ENCODE peak calls at places on chromosomes 1 and 21, in four cellular contexts. One of them, this sample, is unnamed.

GRCh38 chr1:228697209-228698016 is 37.9 kb upstream of the RHOU start:
- DNase-seq in stimulated activated CD8-positive, alpha-beta memory T cell treated with anti-CD3 and anti-CD28 coated beads, Interleukin-7, amount 100 ng/mL, for 1 hour: no peak
- DNase-seq in mesendoderm: no peak
- DNase-seq in LoVo: no peak
- DNase-seq in this sample: peak

GRCh38 chr1:168470821-168471473 is 72.8 kb downstream of the XCL2 start:
- DNase-seq in LoVo: peak
- DNase-seq in stimulated activated CD8-positive, alpha-beta memory T cell treated with anti-CD3 and anti-CD28 coated beads, Interleukin-7, amount 100 ng/mL, for 1 hour: no peak
- DNase-seq in mesendoderm: peak
- DNase-seq in this sample: peak

GRCh38 chr1:3369437-3370076 is 84.9 kb upstream of the ARHGEF16 start:
- DNase-seq in stimulated activated CD8-positive, alpha-beta memory T cell treated with anti-CD3 and anti-CD28 coated beads, Interleukin-7, amount 100 ng/mL, for 1 hour: no peak
- DNase-seq in LoVo: no peak
- DNase-seq in mesendoderm: no peak
- DNase-seq in this sample: peak

GRCh38 chr1:116433283-116434257 is 60.5 kb downstream of the ATP1A1 start:
- DNase-seq in stimulated activated CD8-positive, alpha-beta memory T cell treated with anti-CD3 and anti-CD28 coated beads, Interleukin-7, amount 100 ng/mL, for 1 hour: no peak
- DNase-seq in LoVo: no peak
- DNase-seq in mesendoderm: no peak
- DNase-seq in this sample: no peak

GRCh38 chr1:16013220-16013907 is 4.5 kb downstream of the HSPB7 start:
- DNase-seq in LoVo: no peak
- DNase-seq in stimulated activated CD8-positive, alpha-beta memory T cell treated with anti-CD3 and anti-CD28 coated beads, Interleukin-7, amount 100 ng/mL, for 1 hour: peak
- DNase-seq in mesendoderm: peak
- DNase-seq in this sample: no peak

GRCh38 chr1:56578664-56578962 is 750 bp downstream of the PLPP3 start:
- DNase-seq in stimulated activated CD8-positive, alpha-beta memory T cell treated with anti-CD3 and anti-CD28 coated beads, Interleukin-7, amount 100 ng/mL, for 1 hour: no peak
- DNase-seq in LoVo: peak
- DNase-seq in mesendoderm: no peak
- DNase-seq in this sample: no peak

GRCh38 chr1:24693827-24694379 is 50.8 kb downstream of the SRRM1 start:
- DNase-seq in LoVo: no peak
- DNase-seq in stimulated activated CD8-positive, alpha-beta memory T cell treated with anti-CD3 and anti-CD28 coated beads, Interleukin-7, amount 100 ng/mL, for 1 hour: no peak
- DNase-seq in mesendoderm: no peak
- DNase-seq in this sample: no peak

GRCh38 chr21:43731891-43732711 is 13.2 kb downstream of the PDXK start:
- DNase-seq in LoVo: no peak
- DNase-seq in stimulated activated CD8-positive, alpha-beta memory T cell treated with anti-CD3 and anti-CD28 coated beads, Interleukin-7, amount 100 ng/mL, for 1 hour: no peak
- DNase-seq in mesendoderm: no peak
- DNase-seq in this sample: peak

GRCh38 chr1:85623061-85623471 is 42.5 kb downstream of the CCN1 start:
- DNase-seq in mesendoderm: no peak
- DNase-seq in LoVo: peak
- DNase-seq in stimulated activated CD8-positive, alpha-beta memory T cell treated with anti-CD3 and anti-CD28 coated beads, Interleukin-7, amount 100 ng/mL, for 1 hour: no peak
- DNase-seq in this sample: no peak

GRCh38 chr1:153525088-153525713 is 10.6 kb downstream of the S100A6 start:
- DNase-seq in stimulated activated CD8-positive, alpha-beta memory T cell treated with anti-CD3 and anti-CD28 coated beads, Interleukin-7, amount 100 ng/mL, for 1 hour: no peak
- DNase-seq in LoVo: no peak
- DNase-seq in mesendoderm: no peak
- DNase-seq in this sample: no peak

GRCh38 chr1:31346882-31347281 is 26.0 kb downstream of the FABP3 start:
- DNase-seq in LoVo: no peak
- DNase-seq in stimulated activated CD8-positive, alpha-beta memory T cell treated with anti-CD3 and anti-CD28 coated beads, Interleukin-7, amount 100 ng/mL, for 1 hour: no peak
- DNase-seq in mesendoderm: no peak
- DNase-seq in this sample: no peak

GRCh38 chr21:42864286-42864685 is 15.1 kb downstream of the WDR4 start:
- DNase-seq in mesendoderm: no peak
- DNase-seq in LoVo: no peak
- DNase-seq in stimulated activated CD8-positive, alpha-beta memory T cell treated with anti-CD3 and anti-CD28 coated beads, Interleukin-7, amount 100 ng/mL, for 1 hour: no peak
- DNase-seq in this sample: no peak

GRCh38 chr21:44370027-44370735 is 16.8 kb downstream of the TRPM2 start:
- DNase-seq in mesendoderm: no peak
- DNase-seq in LoVo: peak
- DNase-seq in stimulated activated CD8-positive, alpha-beta memory T cell treated with anti-CD3 and anti-CD28 coated beads, Interleukin-7, amount 100 ng/mL, for 1 hour: no peak
- DNase-seq in this sample: peak

GRCh38 chr1:176243746-176244145 is 36.7 kb upstream of the COP1 start:
- DNase-seq in stimulated activated CD8-positive, alpha-beta memory T cell treated with anti-CD3 and anti-CD28 coated beads, Interleukin-7, amount 100 ng/mL, for 1 hour: no peak
- DNase-seq in mesendoderm: no peak
- DNase-seq in LoVo: no peak
- DNase-seq in this sample: peak

GRCh38 chr1:115337276-115337632 is 795 bp downstream of the NGF start:
- DNase-seq in stimulated activated CD8-positive, alpha-beta memory T cell treated with anti-CD3 and anti-CD28 coated beads, Interleukin-7, amount 100 ng/mL, for 1 hour: no peak
- DNase-seq in LoVo: no peak
- DNase-seq in mesendoderm: peak
- DNase-seq in this sample: no peak

GRCh38 chr1:162218975-162219374 is 149.5 kb downstream of the NOS1AP start:
- DNase-seq in mesendoderm: no peak
- DNase-seq in stimulated activated CD8-positive, alpha-beta memory T cell treated with anti-CD3 and anti-CD28 coated beads, Interleukin-7, amount 100 ng/mL, for 1 hour: no peak
- DNase-seq in LoVo: no peak
- DNase-seq in this sample: no peak

GRCh38 chr1:8092603-8093141 is 66.6 kb upstream of the ERRFI1 start:
- DNase-seq in stimulated activated CD8-positive, alpha-beta memory T cell treated with anti-CD3 and anti-CD28 coated beads, Interleukin-7, amount 100 ng/mL, for 1 hour: no peak
- DNase-seq in mesendoderm: no peak
- DNase-seq in LoVo: no peak
- DNase-seq in this sample: no peak

GRCh38 chr1:167763525-167764220 is 41.9 kb downstream of the MPZL1 start:
- DNase-seq in LoVo: no peak
- DNase-seq in mesendoderm: no peak
- DNase-seq in stimulated activated CD8-positive, alpha-beta memory T cell treated with anti-CD3 and anti-CD28 coated beads, Interleukin-7, amount 100 ng/mL, for 1 hour: no peak
- DNase-seq in this sample: no peak

GRCh38 chr1:201505505-201505893 is 1.4 kb downstream of the CSRP1 start:
- DNase-seq in mesendoderm: peak
- DNase-seq in stimulated activated CD8-positive, alpha-beta memory T cell treated with anti-CD3 and anti-CD28 coated beads, Interleukin-7, amount 100 ng/mL, for 1 hour: no peak
- DNase-seq in LoVo: no peak
- DNase-seq in this sample: no peak

GRCh38 chr1:242431786-242432185 is 92.7 kb downstream of the PLD5 start:
- DNase-seq in stimulated activated CD8-positive, alpha-beta memory T cell treated with anti-CD3 and anti-CD28 coated beads, Interleukin-7, amount 100 ng/mL, for 1 hour: no peak
- DNase-seq in mesendoderm: no peak
- DNase-seq in LoVo: no peak
- DNase-seq in this sample: no peak

GRCh38 chr1:221987860-221988520 is 246.1 kb upstream of the DUSP10 start:
- DNase-seq in stimulated activated CD8-positive, alpha-beta memory T cell treated with anti-CD3 and anti-CD28 coated beads, Interleukin-7, amount 100 ng/mL, for 1 hour: no peak
- DNase-seq in LoVo: no peak
- DNase-seq in mesendoderm: peak
- DNase-seq in this sample: no peak

GRCh38 chr1:112808861-112809684 is 93.9 kb upstream of the PPM1J start:
- DNase-seq in stimulated activated CD8-positive, alpha-beta memory T cell treated with anti-CD3 and anti-CD28 coated beads, Interleukin-7, amount 100 ng/mL, for 1 hour: peak
- DNase-seq in LoVo: peak
- DNase-seq in mesendoderm: peak
- DNase-seq in this sample: peak

GRCh38 chr1:243903023-243903422 is 53.0 kb upstream of the AKT3 start:
- DNase-seq in stimulated activated CD8-positive, alpha-beta memory T cell treated with anti-CD3 and anti-CD28 coated beads, Interleukin-7, amount 100 ng/mL, for 1 hour: no peak
- DNase-seq in LoVo: no peak
- DNase-seq in mesendoderm: no peak
- DNase-seq in this sample: no peak

This sample was measured in GM04504.